ENCODE peak calls at places on chromosomes 2 and 18, in nine cellular contexts. One of them, this sample, is unnamed.

GRCh38 chr18:36580266-36580665 is 248.5 kb downstream of the TPGS2 start:
- DNase-seq in AML-193: no peak
- DNase-seq in ELR: peak
- DNase-seq in HT-29: no peak
- DNase-seq in NCI-H1105: no peak
- DNase-seq in RPMI7951: peak
- DNase-seq in body of pancreas: no peak
- DNase-seq in IMR-90: peak
- DNase-seq in GF-D8: no peak
- DNase-seq in this sample: no peak

GRCh38 chr2:47339745-47340541 is 63.0 kb upstream of the MSH2 start:
- DNase-seq in AML-193: no peak
- DNase-seq in ELR: peak
- DNase-seq in HT-29: peak
- DNase-seq in NCI-H1105: no peak
- DNase-seq in RPMI7951: peak
- DNase-seq in body of pancreas: no peak
- DNase-seq in IMR-90: peak
- DNase-seq in GF-D8: no peak
- DNase-seq in this sample: peak

GRCh38 chr2:38709515-38710194 is 41.5 kb downstream of the SRSF7 start:
- DNase-seq in AML-193: no peak
- DNase-seq in ELR: no peak
- DNase-seq in HT-29: no peak
- DNase-seq in NCI-H1105: no peak
- DNase-seq in RPMI7951: no peak
- DNase-seq in body of pancreas: no peak
- DNase-seq in IMR-90: no peak
- DNase-seq in GF-D8: no peak
- DNase-seq in this sample: no peak

GRCh38 chr2:76731157-76731556 is 791.0 kb downstream of the LRRTM4 start:
- DNase-seq in AML-193: no peak
- DNase-seq in ELR: no peak
- DNase-seq in HT-29: no peak
- DNase-seq in NCI-H1105: no peak
- DNase-seq in RPMI7951: no peak
- DNase-seq in body of pancreas: no peak
- DNase-seq in IMR-90: no peak
- DNase-seq in GF-D8: no peak
- DNase-seq in this sample: no peak

GRCh38 chr2:61620244-61621159 is 82.3 kb upstream of the XPO1 start:
- DNase-seq in AML-193: no peak
- DNase-seq in ELR: peak
- DNase-seq in HT-29: peak
- DNase-seq in NCI-H1105: no peak
- DNase-seq in RPMI7951: peak
- DNase-seq in body of pancreas: no peak
- DNase-seq in IMR-90: peak
- DNase-seq in GF-D8: no peak
- DNase-seq in this sample: no peak

GRCh38 chr2:19611491-19612332 is 253.3 kb upstream of the OSR1 start:
- DNase-seq in AML-193: no peak
- DNase-seq in ELR: peak
- DNase-seq in HT-29: peak
- DNase-seq in NCI-H1105: no peak
- DNase-seq in RPMI7951: peak
- DNase-seq in body of pancreas: no peak
- DNase-seq in IMR-90: peak
- DNase-seq in GF-D8: no peak
- DNase-seq in this sample: no peak

GRCh38 chr2:43459455-43459854 is 136.4 kb downstream of the THADA start:
- DNase-seq in AML-193: no peak
- DNase-seq in ELR: peak
- DNase-seq in HT-29: no peak
- DNase-seq in NCI-H1105: no peak
- DNase-seq in RPMI7951: peak
- DNase-seq in body of pancreas: no peak
- DNase-seq in IMR-90: peak
- DNase-seq in GF-D8: no peak
- DNase-seq in this sample: no peak

GRCh38 chr2:215693269-215693998 is 257.6 kb upstream of the FN1 start:
- DNase-seq in AML-193: no peak
- DNase-seq in ELR: peak
- DNase-seq in HT-29: peak
- DNase-seq in NCI-H1105: no peak
- DNase-seq in RPMI7951: peak
- DNase-seq in body of pancreas: no peak
- DNase-seq in IMR-90: peak
- DNase-seq in GF-D8: no peak
- DNase-seq in this sample: no peak

GRCh38 chr2:157995117-157995516 is 106.6 kb upstream of the UPP2 start:
- DNase-seq in AML-193: no peak
- DNase-seq in ELR: no peak
- DNase-seq in HT-29: no peak
- DNase-seq in NCI-H1105: no peak
- DNase-seq in RPMI7951: no peak
- DNase-seq in body of pancreas: no peak
- DNase-seq in IMR-90: no peak
- DNase-seq in GF-D8: no peak
- DNase-seq in this sample: no peak

GRCh38 chr2:94869131-94869530 is 2.1 kb upstream of the TEKT4 start:
- DNase-seq in AML-193: no peak
- DNase-seq in ELR: no peak
- DNase-seq in HT-29: no peak
- DNase-seq in NCI-H1105: no peak
- DNase-seq in RPMI7951: no peak
- DNase-seq in body of pancreas: no peak
- DNase-seq in IMR-90: no peak
- DNase-seq in GF-D8: no peak
- DNase-seq in this sample: no peak

GRCh38 chr18:58166278-58166844 is 122.3 kb downstream of the NEDD4L start:
- DNase-seq in AML-193: no peak
- DNase-seq in ELR: no peak
- DNase-seq in HT-29: no peak
- DNase-seq in NCI-H1105: no peak
- DNase-seq in RPMI7951: no peak
- DNase-seq in body of pancreas: no peak
- DNase-seq in IMR-90: no peak
- DNase-seq in GF-D8: no peak
- DNase-seq in this sample: peak

GRCh38 chr2:207727256-207727655 is 15.8 kb downstream of the CCNYL1 start:
- DNase-seq in AML-193: no peak
- DNase-seq in ELR: peak
- DNase-seq in HT-29: no peak
- DNase-seq in NCI-H1105: no peak
- DNase-seq in RPMI7951: no peak
- DNase-seq in body of pancreas: no peak
- DNase-seq in IMR-90: peak
- DNase-seq in GF-D8: no peak
- DNase-seq in this sample: no peak

GRCh38 chr2:44100351-44100750 is 68.3 kb upstream of the PPM1B start:
- DNase-seq in AML-193: peak
- DNase-seq in ELR: peak
- DNase-seq in HT-29: peak
- DNase-seq in NCI-H1105: no peak
- DNase-seq in RPMI7951: peak
- DNase-seq in body of pancreas: peak
- DNase-seq in IMR-90: peak
- DNase-seq in GF-D8: no peak
- DNase-seq in this sample: peak

GRCh38 chr2:231709981-231710750 is 1.8 kb downstream of the PTMA start:
- DNase-seq in AML-193: peak
- DNase-seq in ELR: peak
- DNase-seq in HT-29: peak
- DNase-seq in NCI-H1105: peak
- DNase-seq in RPMI7951: peak
- DNase-seq in body of pancreas: peak
- DNase-seq in IMR-90: peak
- DNase-seq in GF-D8: no peak
- DNase-seq in this sample: peak

GRCh38 chr2:173981520-173981919 is 16.3 kb upstream of the SP3 start:
- DNase-seq in AML-193: no peak
- DNase-seq in ELR: no peak
- DNase-seq in HT-29: no peak
- DNase-seq in NCI-H1105: no peak
- DNase-seq in RPMI7951: no peak
- DNase-seq in body of pancreas: no peak
- DNase-seq in IMR-90: no peak
- DNase-seq in GF-D8: no peak
- DNase-seq in this sample: no peak

GRCh38 chr2:216849987-216850386 is 9.9 kb downstream of the TNP1 start:
- DNase-seq in AML-193: no peak
- DNase-seq in ELR: no peak
- DNase-seq in HT-29: peak
- DNase-seq in NCI-H1105: peak
- DNase-seq in RPMI7951: peak
- DNase-seq in body of pancreas: peak
- DNase-seq in IMR-90: no peak
- DNase-seq in GF-D8: no peak
- DNase-seq in this sample: no peak

GRCh38 chr2:239578381-239578780 is 177.6 kb upstream of the HDAC4 start:
- DNase-seq in AML-193: no peak
- DNase-seq in ELR: no peak
- DNase-seq in HT-29: no peak
- DNase-seq in NCI-H1105: no peak
- DNase-seq in RPMI7951: no peak
- DNase-seq in body of pancreas: no peak
- DNase-seq in IMR-90: no peak
- DNase-seq in GF-D8: no peak
- DNase-seq in this sample: no peak

GRCh38 chr2:1594281-1595171 is 149.8 kb downstream of the PXDN start:
- DNase-seq in AML-193: no peak
- DNase-seq in ELR: no peak
- DNase-seq in HT-29: no peak
- DNase-seq in NCI-H1105: no peak
- DNase-seq in RPMI7951: no peak
- DNase-seq in body of pancreas: no peak
- DNase-seq in IMR-90: no peak
- DNase-seq in GF-D8: no peak
- DNase-seq in this sample: peak